ENCODE peak calls at places on chromosomes 2 and 18, in four cellular contexts. Q, K, C and L are unnamed samples.

GRCh38 chr2:152555048-152555447 is 162.2 kb downstream of the PRPF40A start:
- DNase-seq in C (no peak), Q (no peak), K (no peak), L (no peak)

GRCh38 chr2:191538334-191538910 is 139.5 kb upstream of the NABP1 start:
- DNase-seq in K (no peak), Q (no peak), C (no peak), L (no peak)

GRCh38 chr2:188810591-188810990 is 163.6 kb upstream of the COL3A1 start:
- DNase-seq in K (no peak), C (no peak), Q (no peak), L (no peak)

GRCh38 chr2:16031055-16031847 is 90.9 kb downstream of the MYCN start:
- DNase-seq in K (no peak), C (no peak), Q (no peak), L (no peak)

GRCh38 chr2:199136681-199137080 is 321.1 kb downstream of the SATB2 start:
- DNase-seq in Q (no peak), C (no peak), K (no peak), L (peak)

GRCh38 chr2:169363570-169364150 is 1.3 kb upstream of the LRP2 start:
- DNase-seq in C (no peak), K (no peak), Q (peak), L (no peak)

GRCh38 chr18:46437019-46437418 is 220.0 kb downstream of the LOXHD1 start:
- DNase-seq in C (no peak), Q (no peak), K (no peak), L (no peak)

GRCh38 chr2:185658766-185659165 is 79.8 kb upstream of the FSIP2 start:
- DNase-seq in Q (no peak), C (no peak), K (no peak), L (no peak)

GRCh38 chr2:88212251-88212790 is 42.2 kb downstream of the THNSL2 start:
- DNase-seq in Q (peak), C (no peak), K (peak), L (peak)

GRCh38 chr2:179898873-179899272 is 37.5 kb upstream of the ZNF385B start:
- DNase-seq in Q (peak), K (peak), C (no peak), L (peak)

GRCh38 chr2:242046184-242046826 is 176.8 kb downstream of the RTP5 start:
- DNase-seq in Q (no peak), K (no peak), C (no peak), L (no peak)

GRCh38 chr2:7601990-7602389 is 684.8 kb downstream of the RNF144A start:
- DNase-seq in Q (no peak), K (no peak), C (no peak), L (no peak)

GRCh38 chr18:41371718-41372117 is 583.3 kb upstream of the PIK3C3 start:
- DNase-seq in Q (no peak), K (no peak), C (no peak), L (no peak)

GRCh38 chr2:154836622-154837021 is 138.1 kb downstream of the KCNJ3 start:
- DNase-seq in Q (no peak), C (no peak), K (peak), L (no peak)

GRCh38 chr2:207311316-207312005 is 145.7 kb upstream of the KLF7 start:
- DNase-seq in C (no peak), Q (no peak), K (peak), L (peak)

GRCh38 chr18:62324917-62325805 is at the start of gene TNFRSF11A:
- DNase-seq in Q (peak), K (no peak), C (no peak), L (peak)

GRCh38 chr2:126655500-126656310 is at the start of gene GYPC:
- DNase-seq in C (no peak), K (no peak), Q (peak), L (peak)

GRCh38 chr2:103004426-103004942 is 242.7 kb downstream of the TMEM182 start:
- DNase-seq in Q (no peak), C (no peak), K (no peak), L (no peak)

GRCh38 chr18:45197526-45197970 is 417.7 kb upstream of the SLC14A2 start:
- DNase-seq in Q (no peak), K (no peak), C (peak), L (no peak)

GRCh38 chr18:1062592-1062991 is 157.9 kb downstream of the ADCYAP1 start:
- DNase-seq in K (peak), C (no peak), Q (no peak), L (peak)

GRCh38 chr2:3266727-3267548 is 110.7 kb downstream of the EIPR1 start:
- DNase-seq in C (no peak), K (no peak), Q (no peak), L (no peak)

GRCh38 chr2:171523969-171524401 is 1.7 kb downstream of the CYBRD1 start:
- DNase-seq in Q (no peak), C (no peak), K (no peak), L (peak)

GRCh38 chr2:146893500-146894041 is 951.3 kb upstream of the ACVR2A start:
- DNase-seq in C (no peak), Q (no peak), K (no peak), L (no peak)

GRCh38 chr2:50782543-50782942 is 249.4 kb downstream of the NRXN1 start:
- DNase-seq in K (no peak), Q (no peak), C (no peak), L (no peak)

GRCh38 chr2:60849165-60849564 is 32.2 kb upstream of the REL start:
- DNase-seq in K (no peak), C (no peak), Q (no peak), L (no peak)

GRCh38 chr18:24010673-24011072 is 3.9 kb upstream of the TTC39C start:
- DNase-seq in C (no peak), K (no peak), Q (no peak), L (no peak)

DNA sequence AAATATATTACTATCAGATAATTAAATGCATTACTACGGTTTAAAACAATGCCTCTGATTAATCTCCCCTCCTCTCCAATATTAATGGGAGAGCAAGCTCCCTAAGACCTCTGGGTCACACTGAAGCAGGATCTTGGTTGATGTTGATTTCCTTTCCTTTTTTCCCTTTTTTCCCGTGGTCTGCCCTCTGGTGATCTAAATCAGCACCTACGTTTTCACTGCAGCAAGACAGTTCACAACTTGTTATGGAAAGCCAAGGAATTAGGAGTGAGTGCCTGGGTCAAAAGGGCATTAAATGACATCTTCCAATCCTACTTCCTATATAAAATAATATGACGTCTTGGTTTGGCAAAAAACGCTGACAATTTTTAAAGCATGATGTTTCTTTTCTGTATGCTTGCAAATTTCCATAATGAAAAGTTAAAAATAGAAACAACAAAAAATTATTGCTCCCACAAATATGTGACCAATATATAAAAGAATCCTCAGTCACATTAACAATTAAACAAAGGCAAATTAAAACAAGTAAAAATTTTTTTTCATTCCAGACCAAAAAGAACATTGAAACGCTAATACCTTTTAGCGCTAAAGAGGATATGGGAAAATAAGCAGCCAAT is 7.9 kb upstream of the CFAP36 start:
- DNase-seq in Q (peak), K (peak), C (no peak), L (no peak)
- TF ChIP-seq TARDBP in Q (no peak), K (no peak), C (no peak), L (no peak)

GRCh38 chr2:10536569-10537133 is 88.5 kb upstream of the ODC1 start:
- DNase-seq in Q (peak), K (no peak), C (no peak), L (no peak)
- TF ChIP-seq TARDBP in Q (no peak), K (no peak), C (no peak), L (no peak)

DNA sequence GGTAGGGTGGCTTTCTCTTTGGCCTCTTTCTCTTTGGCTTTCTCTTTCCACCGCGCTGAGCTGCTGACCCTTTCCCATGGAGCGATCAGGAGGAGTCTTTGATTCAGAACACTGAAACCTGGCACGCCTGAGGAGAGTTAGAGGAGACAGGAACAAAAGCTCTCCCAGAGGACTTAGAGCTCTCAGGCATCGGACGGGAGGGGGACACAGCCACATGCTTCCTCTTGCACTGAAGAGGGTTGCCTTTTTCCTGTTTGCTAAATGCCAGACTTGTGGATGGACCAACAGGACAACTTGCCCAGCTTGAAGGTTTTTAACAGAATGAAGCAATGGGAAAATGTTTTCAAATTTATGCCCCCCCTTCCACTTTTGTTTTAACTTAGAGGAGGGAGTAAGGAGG is 3.6 kb upstream of the PTPN18 start:
- DNase-seq in K (no peak), Q (no peak), C (no peak), L (no peak)
- TF ChIP-seq TARDBP in K (no peak), Q (no peak), C (no peak), L (no peak)

DNA sequence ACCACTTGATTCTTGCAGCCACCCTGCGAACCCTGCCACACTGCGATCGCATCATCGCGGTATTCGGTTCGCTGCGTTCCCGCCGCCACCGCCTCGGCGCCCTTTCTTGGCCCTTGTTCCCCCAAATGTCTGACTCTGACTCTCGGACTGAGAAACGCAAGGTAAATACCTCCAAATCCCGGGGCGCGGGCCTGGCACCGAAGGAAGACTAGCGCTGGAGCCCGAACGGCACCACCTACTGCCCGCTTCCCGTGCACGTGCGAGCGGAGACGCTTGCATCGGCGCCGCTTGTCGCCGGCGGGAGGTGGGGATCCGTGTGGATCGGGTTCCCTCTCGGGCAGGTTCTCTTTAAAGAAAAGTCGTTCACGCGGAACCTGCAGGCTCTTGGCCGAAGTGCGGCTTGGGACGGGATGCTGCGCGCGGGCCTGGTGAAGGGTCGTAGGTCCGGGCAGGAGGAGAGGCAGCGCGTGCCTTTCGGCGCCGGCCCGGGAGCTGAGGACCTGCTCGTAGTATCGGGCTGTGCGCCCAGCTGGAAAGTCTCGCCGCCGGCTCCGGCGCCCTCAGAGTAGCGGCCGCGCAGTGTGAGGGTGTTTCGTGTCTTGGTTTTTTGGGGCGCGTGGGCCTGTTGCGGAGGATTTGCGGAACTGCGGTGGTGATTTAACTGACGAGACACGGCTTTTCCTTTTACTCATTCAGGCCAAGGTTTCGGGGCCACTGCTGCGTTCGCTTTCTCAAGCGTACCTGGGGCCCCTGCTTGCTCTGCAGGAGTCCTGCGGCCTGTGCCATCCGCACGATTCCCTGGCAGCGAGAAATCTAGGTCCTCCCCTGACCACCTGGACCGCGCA is 536 bp downstream of the BCL2L11 start:
- DNase-seq in C (no peak), K (peak), Q (no peak), L (peak)
- TF ChIP-seq TARDBP in C (no peak), K (no peak), Q (no peak), L (no peak)

GRCh38 chr18:76351961-76352581 is 143.0 kb downstream of the ZNF516 start:
- DNase-seq in Q (peak), C (no peak), K (peak), L (no peak)
- TF ChIP-seq TARDBP in Q (no peak), C (no peak), K (no peak), L (no peak)

GRCh38 chr18:48756511-48757226 is 194.1 kb downstream of the SMAD7 start:
- DNase-seq in Q (no peak), C (no peak), K (no peak), L (no peak)

GRCh38 chr18:48754559-48754958 is 196.2 kb downstream of the SMAD7 start:
- DNase-seq in K (no peak), C (no peak), Q (no peak), L (no peak)

GRCh38 chr18:48753741-48754140 is 197.0 kb downstream of the SMAD7 start:
- DNase-seq in K (no peak), C (no peak), Q (no peak), L (no peak)

GRCh38 chr18:48752928-48753327 is 197.8 kb downstream of the SMAD7 start:
- DNase-seq in C (no peak), K (no peak), Q (no peak), L (no peak)

GRCh38 chr18:48754993-48755473 is 195.7 kb downstream of the SMAD7 start:
- DNase-seq in C (peak), Q (no peak), K (no peak), L (no peak)
- TF ChIP-seq TARDBP in C (no peak), Q (no peak), K (no peak), L (no peak)

GRCh38 chr2:36318547-36318946 is 37.0 kb upstream of the CRIM1 start:
- DNase-seq in K (peak), C (no peak), Q (no peak), L (no peak)
- TF ChIP-seq TARDBP in K (no peak), C (no peak), Q (no peak), L (no peak)

DNA sequence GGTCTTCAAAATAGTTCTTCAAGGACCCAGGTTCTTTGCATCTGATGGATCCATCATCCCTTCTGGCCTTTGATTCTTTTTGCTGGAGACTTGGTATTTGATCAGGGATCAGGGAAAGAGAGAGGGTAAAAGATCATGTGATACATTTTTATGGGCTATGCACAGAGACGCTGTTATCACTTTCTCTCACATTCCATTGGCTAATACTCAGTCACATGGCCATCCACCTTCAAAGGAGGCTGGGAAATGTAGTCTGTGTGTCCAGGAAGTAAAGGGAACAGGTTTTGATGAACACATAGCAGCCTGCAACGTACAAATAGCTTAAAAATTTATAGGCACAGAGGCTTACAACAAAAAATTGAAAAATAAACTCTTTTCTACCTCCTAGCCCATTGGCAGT is 629.6 kb upstream of the FANCL start:
- DNase-seq in C (no peak), Q (peak), K (no peak), L (peak)
- TF ChIP-seq TARDBP in C (no peak), Q (no peak), K (no peak), L (no peak)